ENCODE peak calls at places on chromosomes 4 and X, in five cellular contexts. One of them, this sample, is unnamed.

GRCh38 chr4:186820371-186820990 is 96.8 kb upstream of the FAT1 start:
- DNase-seq in mammary epithelial cell: no peak
- DNase-seq in CD4-positive, alpha-beta T cell: no peak
- DNase-seq in mesendoderm: no peak
- DNase-seq in GM23248: peak; percentile 42
- DNase-seq in this sample: no peak

GRCh38 chr4:111873801-111874200 is 271.5 kb upstream of the FAM241A start:
- DNase-seq in mesendoderm: no peak
- DNase-seq in GM23248: no peak
- DNase-seq in mammary epithelial cell: no peak
- DNase-seq in CD4-positive, alpha-beta T cell: no peak
- DNase-seq in this sample: no peak

GRCh38 chr4:38177792-38178665 is 217.8 kb downstream of the PTTG2 start:
- DNase-seq in mesendoderm: no peak
- DNase-seq in mammary epithelial cell: no peak
- DNase-seq in GM23248: peak; percentile 66
- DNase-seq in CD4-positive, alpha-beta T cell: peak; percentile 50
- DNase-seq in this sample: peak; percentile 36

GRCh38 chr4:137892134-137892533 is 350.0 kb downstream of the SLC7A11 start:
- DNase-seq in mammary epithelial cell: peak; percentile 65
- DNase-seq in mesendoderm: peak; percentile 6
- DNase-seq in CD4-positive, alpha-beta T cell: no peak
- DNase-seq in GM23248: peak; percentile 63
- DNase-seq in this sample: no peak

GRCh38 chr4:184329235-184330007 is 111.7 kb upstream of the ENPP6 start:
- DNase-seq in CD4-positive, alpha-beta T cell: no peak
- DNase-seq in mammary epithelial cell: no peak
- DNase-seq in GM23248: no peak
- DNase-seq in mesendoderm: no peak
- DNase-seq in this sample: no peak

GRCh38 chr4:61200195-61200990 is at the start of gene ADGRL3:
- DNase-seq in mammary epithelial cell: peak; percentile 56
- DNase-seq in mesendoderm: peak; percentile 94
- DNase-seq in CD4-positive, alpha-beta T cell: no peak
- DNase-seq in GM23248: peak; percentile 9
- DNase-seq in this sample: no peak

GRCh38 chr4:1488831-1489638 is 82.8 kb upstream of the NKX1-1 start:
- DNase-seq in mammary epithelial cell: no peak
- DNase-seq in CD4-positive, alpha-beta T cell: no peak
- DNase-seq in GM23248: no peak
- DNase-seq in mesendoderm: no peak
- DNase-seq in this sample: no peak

GRCh38 chrX:117743469-117744251 is 372.9 kb downstream of the KLHL13 start:
- DNase-seq in mammary epithelial cell: peak; percentile 14
- DNase-seq in GM23248: peak; percentile 6
- DNase-seq in CD4-positive, alpha-beta T cell: no peak
- DNase-seq in mesendoderm: peak; percentile 40
- DNase-seq in this sample: no peak

GRCh38 chrX:105972690-105973386 is 65.7 kb downstream of the SERPINA7 start:
- DNase-seq in mammary epithelial cell: no peak
- DNase-seq in GM23248: no peak
- DNase-seq in CD4-positive, alpha-beta T cell: no peak
- DNase-seq in mesendoderm: no peak
- DNase-seq in this sample: no peak

GRCh38 chr4:68176500-68176899 is 46.8 kb upstream of the TMPRSS11F start:
- DNase-seq in mesendoderm: peak; percentile 27
- DNase-seq in GM23248: peak; percentile 23
- DNase-seq in CD4-positive, alpha-beta T cell: no peak
- DNase-seq in mammary epithelial cell: no peak
- DNase-seq in this sample: no peak

GRCh38 chr4:78417603-78418002 is 134.0 kb upstream of the ANXA3 start:
- DNase-seq in CD4-positive, alpha-beta T cell: no peak
- DNase-seq in GM23248: no peak
- DNase-seq in mesendoderm: peak; percentile 57
- DNase-seq in mammary epithelial cell: peak; percentile 52
- DNase-seq in this sample: no peak

GRCh38 chr4:128812360-128812958 is 3.0 kb downstream of the JADE1 start:
- DNase-seq in GM23248: peak; percentile 92
- DNase-seq in mesendoderm: peak; percentile 95
- DNase-seq in CD4-positive, alpha-beta T cell: no peak
- DNase-seq in mammary epithelial cell: peak; percentile 63
- DNase-seq in this sample: no peak

GRCh38 chr4:31422006-31422405 is 701.8 kb downstream of the PCDH7 start:
- DNase-seq in mammary epithelial cell: no peak
- DNase-seq in GM23248: no peak
- DNase-seq in CD4-positive, alpha-beta T cell: no peak
- DNase-seq in mesendoderm: no peak
- DNase-seq in this sample: no peak

GRCh38 chr4:16508968-16509367 is 282.7 kb upstream of the TAPT1 start:
- DNase-seq in CD4-positive, alpha-beta T cell: no peak
- DNase-seq in mesendoderm: peak; percentile 45
- DNase-seq in mammary epithelial cell: no peak
- DNase-seq in GM23248: peak; percentile 22
- DNase-seq in this sample: no peak

GRCh38 chr4:123411976-123412589 is 15.5 kb downstream of the SPRY1 start:
- DNase-seq in mammary epithelial cell: no peak
- DNase-seq in GM23248: peak; percentile 10
- DNase-seq in mesendoderm: no peak
- DNase-seq in CD4-positive, alpha-beta T cell: no peak
- DNase-seq in this sample: no peak

GRCh38 chr4:127685292-127685691 is 44.9 kb upstream of the SLC25A31 start:
- DNase-seq in GM23248: peak; percentile 26
- DNase-seq in CD4-positive, alpha-beta T cell: no peak
- DNase-seq in mesendoderm: peak; percentile 23
- DNase-seq in mammary epithelial cell: peak; percentile 74
- DNase-seq in this sample: no peak

DNA sequence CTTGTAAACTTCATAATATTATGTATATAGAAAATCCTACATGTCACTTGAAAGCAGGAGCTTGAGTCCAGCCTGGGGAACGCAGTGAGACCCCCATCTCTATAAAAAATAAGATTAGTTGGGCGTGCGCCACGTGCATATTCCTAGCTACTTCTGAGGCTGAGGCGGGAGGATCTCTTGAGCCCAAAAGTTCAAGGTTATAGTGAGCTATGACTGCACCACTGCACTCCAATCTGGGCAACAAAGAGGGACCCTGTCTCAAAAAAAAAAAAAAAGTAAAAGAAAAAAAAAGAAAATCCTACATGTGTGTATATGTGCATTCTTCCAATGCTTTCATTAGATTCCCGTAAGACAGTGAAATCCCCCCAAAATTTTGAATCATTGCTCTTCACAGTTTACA is 1.7 kb downstream of the SEC31A start:
- DNase-seq in mesendoderm: no peak
- DNase-seq in mammary epithelial cell: no peak
- DNase-seq in GM23248: peak; percentile 37
- DNase-seq in CD4-positive, alpha-beta T cell: no peak
- DNase-seq in this sample: no peak
- H3K27ac ChIP-seq in mesendoderm: no peak overlapping the region
- H3K27ac ChIP-seq in mammary epithelial cell: peak overlapping the region; percentile 98
- H3K27ac ChIP-seq in GM23248: peak overlapping the region; percentile 99
- H3K27ac ChIP-seq in CD4-positive, alpha-beta T cell: no peak overlapping the region
- H3K27ac ChIP-seq in this sample: no peak overlapping the region

DNA sequence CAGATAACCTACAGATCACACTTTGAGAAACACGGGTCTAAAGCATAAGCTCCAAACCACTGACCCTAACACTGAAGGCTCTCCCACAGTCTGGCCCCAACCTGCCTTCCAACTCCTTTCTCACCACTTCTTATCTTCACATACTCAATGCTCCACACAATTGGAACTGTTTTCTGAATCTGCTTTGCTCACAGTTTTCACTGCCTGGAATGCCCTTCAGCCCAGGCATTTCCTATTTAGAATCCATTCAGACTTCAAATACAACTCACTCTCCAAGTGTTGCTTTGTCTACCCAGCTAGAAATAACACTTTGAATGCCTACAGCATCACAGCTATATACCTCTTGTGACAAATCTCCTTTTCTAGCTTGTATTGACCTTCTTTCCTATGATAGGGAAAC is 10.2 kb downstream of the OTUD4 start:
- DNase-seq in mammary epithelial cell: no peak
- DNase-seq in CD4-positive, alpha-beta T cell: no peak
- DNase-seq in GM23248: no peak
- DNase-seq in mesendoderm: peak; percentile 74
- DNase-seq in this sample: no peak
- H3K27ac ChIP-seq in mammary epithelial cell: no peak overlapping the region
- H3K27ac ChIP-seq in CD4-positive, alpha-beta T cell: no peak overlapping the region
- H3K27ac ChIP-seq in GM23248: no peak overlapping the region
- H3K27ac ChIP-seq in mesendoderm: no peak overlapping the region
- H3K27ac ChIP-seq in this sample: no peak overlapping the region

GRCh38 chr4:145937021-145937861 is 1.4 kb downstream of the ZNF827 start:
- DNase-seq in mesendoderm: peak; percentile 83
- DNase-seq in GM23248: peak; percentile 79
- DNase-seq in mammary epithelial cell: peak; percentile 42
- DNase-seq in CD4-positive, alpha-beta T cell: peak; percentile 36
- DNase-seq in this sample: peak; percentile 52

GRCh38 chr4:145939241-145939640 is 618 bp upstream of the ZNF827 start:
- DNase-seq in GM23248: peak; percentile 48
- DNase-seq in mammary epithelial cell: peak; percentile 22
- DNase-seq in CD4-positive, alpha-beta T cell: no peak
- DNase-seq in mesendoderm: no peak
- DNase-seq in this sample: no peak

GRCh38 chr4:145938618-145939177 is at the start of gene ZNF827:
- DNase-seq in mammary epithelial cell: peak; percentile 78
- DNase-seq in GM23248: peak; percentile 79
- DNase-seq in mesendoderm: peak; percentile 94
- DNase-seq in CD4-positive, alpha-beta T cell: peak; percentile 64
- DNase-seq in this sample: peak; percentile 88

GRCh38 chr4:145937990-145938611 is 522 bp downstream of the ZNF827 start:
- DNase-seq in mammary epithelial cell: peak; percentile 45
- DNase-seq in CD4-positive, alpha-beta T cell: peak; percentile 25
- DNase-seq in mesendoderm: peak; percentile 92
- DNase-seq in GM23248: peak; percentile 69
- DNase-seq in this sample: peak; percentile 63

GRCh38 chr4:145939856-145940255 is 1.2 kb upstream of the ZNF827 start:
- DNase-seq in mesendoderm: no peak
- DNase-seq in GM23248: peak; percentile 65
- DNase-seq in mammary epithelial cell: peak; percentile 39
- DNase-seq in CD4-positive, alpha-beta T cell: no peak
- DNase-seq in this sample: no peak
- H3K27ac ChIP-seq in mesendoderm: no peak overlapping the region
- H3K27ac ChIP-seq in GM23248: peak overlapping the region; percentile 60
- H3K27ac ChIP-seq in mammary epithelial cell: peak overlapping the region; percentile 28
- H3K27ac ChIP-seq in CD4-positive, alpha-beta T cell: no peak overlapping the region
- H3K27ac ChIP-seq in this sample: no peak overlapping the region

GRCh38 chr4:153271820-153272219 is 67.6 kb downstream of the TRIM2 start:
- DNase-seq in CD4-positive, alpha-beta T cell: no peak
- DNase-seq in mammary epithelial cell: no peak
- DNase-seq in GM23248: no peak
- DNase-seq in mesendoderm: no peak
- DNase-seq in this sample: no peak

GRCh38 chr4:153267915-153268694 is 63.9 kb downstream of the TRIM2 start:
- DNase-seq in mammary epithelial cell: no peak
- DNase-seq in CD4-positive, alpha-beta T cell: no peak
- DNase-seq in mesendoderm: no peak
- DNase-seq in GM23248: no peak
- DNase-seq in this sample: no peak

GRCh38 chr4:153267013-153267412 is 62.8 kb downstream of the TRIM2 start:
- DNase-seq in mesendoderm: no peak
- DNase-seq in CD4-positive, alpha-beta T cell: no peak
- DNase-seq in GM23248: no peak
- DNase-seq in mammary epithelial cell: no peak
- DNase-seq in this sample: no peak

GRCh38 chr4:153270361-153270760 is 66.1 kb downstream of the TRIM2 start:
- DNase-seq in mesendoderm: no peak
- DNase-seq in mammary epithelial cell: no peak
- DNase-seq in GM23248: no peak
- DNase-seq in CD4-positive, alpha-beta T cell: no peak
- DNase-seq in this sample: no peak

GRCh38 chr4:153269223-153269990 is 65.2 kb downstream of the TRIM2 start:
- DNase-seq in GM23248: no peak
- DNase-seq in CD4-positive, alpha-beta T cell: no peak
- DNase-seq in mammary epithelial cell: no peak
- DNase-seq in mesendoderm: no peak
- DNase-seq in this sample: no peak
- H3K27ac ChIP-seq in GM23248: no peak overlapping the region
- H3K27ac ChIP-seq in CD4-positive, alpha-beta T cell: no peak overlapping the region
- H3K27ac ChIP-seq in mammary epithelial cell: no peak overlapping the region
- H3K27ac ChIP-seq in mesendoderm: no peak overlapping the region
- H3K27ac ChIP-seq in this sample: no peak overlapping the region

DNA sequence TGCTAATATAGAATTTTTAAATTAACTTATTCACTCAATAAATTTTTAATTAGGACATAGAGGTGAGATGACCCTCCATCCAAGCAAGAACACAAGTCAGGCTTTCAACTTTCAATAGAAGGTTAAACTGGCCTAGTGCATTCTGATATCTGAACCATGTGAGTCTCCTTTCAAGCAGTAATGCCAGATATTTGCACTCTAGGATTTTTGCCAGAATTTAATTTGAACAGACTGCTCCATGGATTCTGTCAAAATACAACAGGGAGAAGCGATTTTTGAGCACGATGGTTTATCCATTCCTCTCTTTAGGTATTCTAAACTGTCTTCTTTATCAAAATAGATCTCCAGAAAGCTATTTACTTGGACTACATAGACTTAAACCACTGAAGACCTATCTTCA is 72.0 kb upstream of the DCLK2 start:
- DNase-seq in mesendoderm: no peak
- DNase-seq in mammary epithelial cell: no peak
- DNase-seq in CD4-positive, alpha-beta T cell: no peak
- DNase-seq in GM23248: peak; percentile 38
- DNase-seq in this sample: no peak
- H3K27ac ChIP-seq in mesendoderm: no peak overlapping the region
- H3K27ac ChIP-seq in mammary epithelial cell: no peak overlapping the region
- H3K27ac ChIP-seq in CD4-positive, alpha-beta T cell: no peak overlapping the region
- H3K27ac ChIP-seq in GM23248: no peak overlapping the region
- H3K27ac ChIP-seq in this sample: no peak overlapping the region

GRCh38 chr4:2588259-2588658 is 51.8 kb downstream of the FAM193A start:
- DNase-seq in mesendoderm: no peak
- DNase-seq in CD4-positive, alpha-beta T cell: no peak
- DNase-seq in mammary epithelial cell: no peak
- DNase-seq in GM23248: no peak
- DNase-seq in this sample: no peak
- H3K27ac ChIP-seq in mesendoderm: no peak overlapping the region
- H3K27ac ChIP-seq in CD4-positive, alpha-beta T cell: no peak overlapping the region
- H3K27ac ChIP-seq in mammary epithelial cell: no peak overlapping the region
- H3K27ac ChIP-seq in GM23248: no peak overlapping the region
- H3K27ac ChIP-seq in this sample: no peak overlapping the region

GRCh38 chr4:168678751-168679366 is 182.0 kb downstream of the PALLD start:
- DNase-seq in CD4-positive, alpha-beta T cell: no peak
- DNase-seq in mesendoderm: no peak
- DNase-seq in GM23248: no peak
- DNase-seq in mammary epithelial cell: no peak
- DNase-seq in this sample: no peak
- H3K27ac ChIP-seq in CD4-positive, alpha-beta T cell: no peak overlapping the region
- H3K27ac ChIP-seq in mesendoderm: no peak overlapping the region
- H3K27ac ChIP-seq in GM23248: no peak overlapping the region
- H3K27ac ChIP-seq in mammary epithelial cell: no peak overlapping the region
- H3K27ac ChIP-seq in this sample: no peak overlapping the region

GRCh38 chr4:94208268-94208667 is 603 bp downstream of the SMARCAD1 start:
- DNase-seq in mesendoderm: no peak
- DNase-seq in mammary epithelial cell: no peak
- DNase-seq in CD4-positive, alpha-beta T cell: no peak
- DNase-seq in GM23248: peak; percentile 38
- DNase-seq in this sample: peak; percentile 9
- H3K27ac ChIP-seq in mesendoderm: peak overlapping the region; percentile 97
- H3K27ac ChIP-seq in mammary epithelial cell: peak overlapping the region; percentile 95
- H3K27ac ChIP-seq in CD4-positive, alpha-beta T cell: peak overlapping the region; percentile 82
- H3K27ac ChIP-seq in GM23248: peak overlapping the region; percentile 94
- H3K27ac ChIP-seq in this sample: peak overlapping the region; percentile 84

This sample was measured in CD4-positive, alpha-beta memory T cell.